ENCODE peak calls at places on chromosomes 5 and 9, in eight cellular contexts. K is stromal cell of bone marrow; Y is CD4-positive, alpha-beta T cell; G is LoVo; F is cardiac fibroblast; C is iris pigment epithelial cell; W is activated CD4-positive, alpha-beta T cell treated with anti-CD3 and anti-CD28 coated beads, Interleukin-2, amount 10 ng/mL, durations not matched to agents 7 days and 5 days; V is GM12865. B is an unnamed sample.

GRCh38 chr5:96636601-96637000 is 25.6 kb upstream of the CAST start:
- DNase-seq in G (no peak), Y (no peak), V (no peak), K (no peak), F (no peak), C (no peak), W (no peak), B (no peak)

GRCh38 chr9:22079873-22080341 is 70.8 kb upstream of the CDKN2B start:
- DNase-seq in F (peak), G (no peak), V (peak), C (peak), Y (no peak), K (peak), W (peak), B (no peak)

GRCh38 chr5:68418230-68418629 is 202.7 kb downstream of the PIK3R1 start:
- DNase-seq in F (peak), V (no peak), K (peak), C (peak), G (no peak), W (no peak), Y (no peak), B (no peak)

GRCh38 chr9:127445851-127446719 is 5.1 kb downstream of the RPL12 start:
- DNase-seq in K (no peak), G (no peak), W (no peak), F (peak), V (peak), C (no peak), Y (no peak), B (no peak)

GRCh38 chr5:153884266-153884957 is 154.3 kb downstream of the FAM114A2 start:
- DNase-seq in C (no peak), K (no peak), F (no peak), Y (no peak), W (no peak), G (no peak), V (no peak), B (no peak)

GRCh38 chr5:125597338-125597737 is 825.9 kb upstream of the GRAMD2B start:
- DNase-seq in V (no peak), C (peak), G (no peak), W (no peak), F (peak), K (peak), Y (no peak), B (no peak)

GRCh38 chr9:135355466-135356420 is 123.8 kb upstream of the PPP1R26 start:
- DNase-seq in V (no peak), G (no peak), W (no peak), Y (no peak), F (no peak), C (no peak), K (no peak), B (no peak)

GRCh38 chr9:78187763-78188495 is 47.9 kb upstream of the CEP78 start:
- DNase-seq in W (no peak), G (no peak), C (no peak), K (no peak), F (peak), V (no peak), Y (no peak), B (no peak)

GRCh38 chr5:147063971-147064370 is 170.9 kb upstream of the STK32A start:
- DNase-seq in K (no peak), V (no peak), G (no peak), W (no peak), Y (no peak), C (no peak), F (no peak), B (no peak)

GRCh38 chr9:78115073-78115472 is 83.5 kb upstream of the GNAQ start:
- DNase-seq in G (no peak), Y (no peak), C (no peak), W (peak), K (no peak), F (peak), V (peak), B (no peak)

GRCh38 chr9:108842610-108843295 is 13.0 kb downstream of the ACTL7B start:
- DNase-seq in W (peak), G (no peak), F (no peak), C (no peak), Y (no peak), K (no peak), V (peak), B (no peak)

GRCh38 chr5:75856056-75856455 is 138.8 kb upstream of the POC5 start:
- DNase-seq in W (no peak), V (no peak), F (no peak), C (peak), G (no peak), K (no peak), Y (no peak), B (no peak)

GRCh38 chr9:35852876-35853865 is 17.0 kb downstream of the OR13J1 start:
- DNase-seq in C (no peak), Y (no peak), F (no peak), K (no peak), G (no peak), W (no peak), V (no peak), B (peak)

GRCh38 chr5:109709225-109709624 is 19.5 kb downstream of the MAN2A1 start:
- DNase-seq in W (no peak), V (no peak), Y (no peak), F (no peak), C (no peak), G (no peak), K (no peak), B (no peak)

GRCh38 chr9:77807295-77807694 is 159.2 kb upstream of the GNA14 start:
- DNase-seq in Y (no peak), F (peak), W (no peak), G (peak), C (peak), K (peak), V (no peak), B (no peak)

GRCh38 chr9:133127340-133127981 is 6.4 kb upstream of the RALGDS start:
- DNase-seq in W (no peak), V (no peak), C (no peak), F (peak), G (no peak), Y (peak), K (no peak), B (no peak)

GRCh38 chr9:105392531-105392930 is 55.3 kb upstream of the FSD1L start:
- DNase-seq in C (no peak), G (no peak), K (no peak), V (no peak), F (no peak), Y (no peak), W (no peak), B (no peak)

GRCh38 chr5:171272996-171273970 is 35.8 kb upstream of the TLX3 start:
- DNase-seq in V (peak), G (peak), W (peak), Y (no peak), F (peak), C (peak), K (no peak), B (no peak)

GRCh38 chr9:28720746-28721145 is 1147.5 kb upstream of the C9orf72 start:
- DNase-seq in K (no peak), W (no peak), V (no peak), G (no peak), F (peak), C (no peak), Y (no peak), B (no peak)

GRCh38 chr9:74824654-74825053 is 63.1 kb downstream of the TRPM6 start:
- DNase-seq in Y (no peak), C (peak), W (no peak), K (peak), G (peak), F (peak), V (no peak), B (no peak)

GRCh38 chr9:81559741-81560140 is 129.6 kb downstream of the TLE1 start:
- DNase-seq in G (peak), F (peak), K (peak), C (peak), Y (no peak), V (no peak), W (no peak), B (no peak)

GRCh38 chr9:32294051-32294600 is 90.3 kb upstream of the ACO1 start:
- DNase-seq in C (no peak), V (no peak), F (no peak), W (no peak), K (peak), Y (no peak), G (no peak), B (no peak)

GRCh38 chr5:160470437-160471341 is 49.0 kb downstream of the PTTG1 start:
- DNase-seq in W (no peak), G (no peak), V (peak), C (peak), F (peak), Y (no peak), K (peak), B (no peak)

GRCh38 chr5:56175465-56175864 is 57.7 kb downstream of the ANKRD55 start:
- DNase-seq in Y (no peak), F (peak), G (peak), V (no peak), K (peak), W (no peak), C (peak), B (no peak)

GRCh38 chr9:133261753-133262120 is 13.3 kb downstream of the ABO start:
- DNase-seq in V (no peak), Y (no peak), C (no peak), K (no peak), W (no peak), G (no peak), F (no peak), B (no peak)

GRCh38 chr5:96476654-96477053 is 43.6 kb upstream of the PCSK1 start:
- DNase-seq in G (no peak), V (no peak), C (peak), Y (no peak), F (peak), W (no peak), K (no peak), B (no peak)

GRCh38 chr9:100322954-100323536 is 29.7 kb downstream of the TEX10 start:
- DNase-seq in C (peak), F (peak), K (peak), W (peak), G (peak), V (peak), Y (no peak), B (no peak)

B was measured in progenitor cell of endocrine pancreas.